ENCODE peak calls at places on chromosomes 3 and 15, in four cellular contexts. S, J, Q and G are unnamed samples.

GRCh38 chr3:149204390-149204991 is 17.1 kb downstream of the CP start:
- DNase-seq in S (no peak), J (no peak), Q (no peak), G (no peak)

GRCh38 chr15:57033715-57034439 is 115.4 kb downstream of the TCF12 start:
- DNase-seq in S (no peak), J (no peak), Q (no peak), G (no peak)

GRCh38 chr15:99211926-99212325 is 37.5 kb downstream of the TTC23 start:
- DNase-seq in S (no peak), J (no peak), Q (peak; percentile 20), G (no peak)

GRCh38 chr3:103752986-103753385 is 1318.2 kb downstream of the ZPLD1 start:
- DNase-seq in S (no peak), J (no peak), Q (no peak), G (no peak)

GRCh38 chr3:55128201-55128870 is 200.5 kb upstream of the LRTM1 start:
- DNase-seq in S (no peak), J (no peak), Q (peak; percentile 28), G (peak; percentile 18)

GRCh38 chr3:61928020-61928419 is 366.6 kb downstream of the PTPRG start:
- DNase-seq in S (no peak), J (no peak), Q (peak; percentile 7), G (no peak)

GRCh38 chr15:85793641-85794597 is 806 bp downstream of the KLHL25 start:
- DNase-seq in S (no peak), J (no peak), Q (peak; percentile 15), G (peak; percentile 40)

GRCh38 chr15:76239786-76240185 is 71.5 kb downstream of the ETFA start:
- DNase-seq in S (no peak), J (no peak), Q (peak; percentile 18), G (no peak)

GRCh38 chr3:55159016-55159415 is 231.2 kb upstream of the LRTM1 start:
- DNase-seq in S (no peak), J (no peak), Q (no peak), G (no peak)

GRCh38 chr3:146626384-146627122 is 21.4 kb upstream of the PLSCR5 start:
- DNase-seq in S (no peak), J (no peak), Q (no peak), G (peak; percentile 11)

GRCh38 chr3:98398513-98398912 is 8.0 kb downstream of the OR5K3 start:
- DNase-seq in S (no peak), J (no peak), Q (no peak), G (peak; percentile 14)

GRCh38 chr3:45273681-45274515 is 47.8 kb upstream of the TMEM158 start:
- DNase-seq in S (no peak), J (no peak), Q (peak; percentile 49), G (peak; percentile 73)

GRCh38 chr15:63288778-63289378 is 11.5 kb downstream of the APH1B start:
- DNase-seq in S (no peak), J (no peak), Q (peak; percentile 69), G (peak; percentile 53)

GRCh38 chr3:27712136-27713065 is 9.7 kb downstream of the EOMES start:
- DNase-seq in S (peak; percentile 72), J (peak; percentile 82), Q (peak; percentile 75), G (peak; percentile 93)

GRCh38 chr3:64229903-64230302 is 4.6 kb upstream of the PRICKLE2 start:
- DNase-seq in S (no peak), J (no peak), Q (peak; percentile 78), G (peak; percentile 36)

GRCh38 chr15:88902491-88902835 is 7.1 kb upstream of the HAPLN3 start:
- DNase-seq in S (no peak), J (no peak), Q (no peak), G (no peak)

GRCh38 chr3:24578324-24578723 is 83.7 kb upstream of the THRB start:
- DNase-seq in S (no peak), J (no peak), Q (no peak), G (no peak)

GRCh38 chr3:43736558-43736995 is 45.8 kb downstream of the ABHD5 start:
- DNase-seq in S (no peak), J (no peak), Q (peak; percentile 92), G (no peak)

GRCh38 chr3:115728013-115728412 is 104.7 kb downstream of the GAP43 start:
- DNase-seq in S (no peak), J (no peak), Q (no peak), G (no peak)

GRCh38 chr3:70963412-70963811 is 620.1 kb downstream of the FOXP1 start:
- DNase-seq in S (no peak), J (no peak), Q (no peak), G (no peak)

GRCh38 chr3:154888386-154888785 is 191.7 kb upstream of the MME start:
- DNase-seq in S (no peak), J (no peak), Q (no peak), G (no peak)

GRCh38 chr3:9769426-9770275 is at the start of gene CAMK1:
- DNase-seq in S (peak; percentile 85), J (peak; percentile 78), Q (peak; percentile 58), G (peak; percentile 74)

GRCh38 chr3:52490938-52491526 is 4.1 kb upstream of the STAB1 start:
- DNase-seq in S (no peak), J (no peak), Q (peak; percentile 31), G (no peak)

GRCh38 chr3:131608741-131609140 is 106.0 kb upstream of the MRPL3 start:
- DNase-seq in S (no peak), J (no peak), Q (no peak), G (peak; percentile 19)

GRCh38 chr3:4271834-4272233 is 31.3 kb upstream of the SETMAR start:
- DNase-seq in S (no peak), J (no peak), Q (peak; percentile 38), G (peak; percentile 62)

GRCh38 chr15:34292591-34292990 is 45.0 kb downstream of the SLC12A6 start:
- DNase-seq in S (no peak), J (no peak), Q (no peak), G (no peak)

GRCh38 chr3:40583691-40584090 is 58.9 kb downstream of the ZNF621 start:
- DNase-seq in S (no peak), J (no peak), Q (no peak), G (peak; percentile 16)

GRCh38 chr15:83890584-83890983 is 236.7 kb downstream of the ADAMTSL3 start:
- DNase-seq in S (no peak), J (no peak), Q (no peak), G (no peak)

GRCh38 chr3:50266808-50267207 is 2.1 kb upstream of the SEMA3B start:
- DNase-seq in S (no peak), J (no peak), Q (no peak), G (no peak)

GRCh38 chr3:177550667-177551066 is 353.4 kb upstream of the TBL1XR1 start:
- DNase-seq in S (no peak), J (no peak), Q (no peak), G (no peak)
- H4K5ac ChIP-seq in S (no peak overlapping the region), J (no peak overlapping the region), Q (no peak overlapping the region), G (no peak overlapping the region)

GRCh38 chr3:13556214-13556613 is 7.3 kb downstream of the FBLN2 start:
- DNase-seq in S (no peak), J (no peak), Q (no peak), G (peak; percentile 51)
- H4K5ac ChIP-seq in S (no peak overlapping the region), J (no peak overlapping the region), Q (no peak overlapping the region), G (no peak overlapping the region)

DNA sequence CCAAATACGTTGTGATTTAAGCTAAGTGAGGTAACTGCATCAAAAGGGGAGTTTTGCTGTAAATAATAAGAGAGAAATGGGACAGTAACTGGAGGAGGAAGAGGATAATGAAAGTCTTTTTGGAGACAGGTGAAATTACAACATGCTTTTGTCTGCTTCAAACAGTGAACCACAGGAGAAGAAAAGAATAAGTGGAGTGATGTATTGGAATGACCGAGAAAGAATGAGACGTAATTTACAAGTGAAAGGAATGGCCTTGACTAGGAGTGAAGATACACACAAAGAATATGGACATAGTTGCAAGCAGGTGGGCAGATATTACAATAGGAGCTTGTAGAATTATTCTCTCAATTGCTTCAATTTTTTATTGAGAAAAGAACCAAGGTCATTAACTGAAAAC is 550.8 kb downstream of the DIPK2A start:
- DNase-seq in S (no peak), J (no peak), Q (no peak), G (no peak)
- H4K5ac ChIP-seq in S (no peak overlapping the region), J (no peak overlapping the region), Q (no peak overlapping the region), G (no peak overlapping the region)

GRCh38 chr15:96363692-96364091 is 33.2 kb downstream of the NR2F2 start:
- DNase-seq in S (no peak), J (no peak), Q (no peak), G (no peak)
- H4K5ac ChIP-seq in S (no peak overlapping the region), J (no peak overlapping the region), Q (no peak overlapping the region), G (no peak overlapping the region)

GRCh38 chr3:87191641-87192040 is 35.5 kb upstream of the CHMP2B start:
- DNase-seq in S (no peak), J (no peak), Q (no peak), G (no peak)

GRCh38 chr3:87186631-87187159 is 40.4 kb upstream of the CHMP2B start:
- DNase-seq in S (no peak), J (no peak), Q (no peak), G (peak; percentile 6)

GRCh38 chr3:87196879-87197278 is 30.2 kb upstream of the CHMP2B start:
- DNase-seq in S (no peak), J (no peak), Q (no peak), G (peak; percentile 36)

DNA sequence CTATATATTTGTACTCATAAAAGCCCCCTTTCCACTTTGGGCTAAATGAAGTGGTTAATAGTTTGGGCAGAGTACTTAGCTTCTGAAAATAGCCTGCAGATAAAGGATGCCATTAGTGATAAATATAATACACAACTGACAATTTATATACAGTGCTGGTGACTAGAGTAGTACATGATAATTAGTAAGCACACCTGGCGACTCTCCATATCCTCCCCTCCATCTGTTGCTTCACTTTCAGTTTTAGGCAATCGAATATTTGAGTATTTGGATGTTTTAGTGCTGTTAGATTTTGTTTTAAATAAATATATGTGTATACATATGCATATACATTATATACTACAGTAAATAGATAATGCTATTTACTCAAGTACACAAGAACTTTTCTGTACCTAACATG is 35.9 kb upstream of the CHMP2B start:
- DNase-seq in S (no peak), J (no peak), Q (no peak), G (no peak)
- H4K5ac ChIP-seq in S (no peak overlapping the region), J (no peak overlapping the region), Q (no peak overlapping the region), G (no peak overlapping the region)

GRCh38 chr3:60657972-60658371 is 593.3 kb downstream of the FHIT start:
- DNase-seq in S (no peak), J (no peak), Q (no peak), G (no peak)

GRCh38 chr3:60659098-60659497 is 592.2 kb downstream of the FHIT start:
- DNase-seq in S (no peak), J (no peak), Q (no peak), G (no peak)

GRCh38 chr3:60660026-60660425 is 591.2 kb downstream of the FHIT start:
- DNase-seq in S (no peak), J (no peak), Q (no peak), G (peak; percentile 60)
- H4K5ac ChIP-seq in S (no peak overlapping the region), J (no peak overlapping the region), Q (no peak overlapping the region), G (no peak overlapping the region)